ENCODE peak calls at places on chromosomes 16 and 17, in four cellular contexts. One of them, this sample, is unnamed.

GRCh38 chr17:65100316-65101140 is 36.6 kb upstream of the RGS9 start:
- DNase-seq in fibroblast of mammary gland: peak
- DNase-seq in ovary: peak
- DNase-seq in fibroblast of lung: peak
- DNase-seq in this sample: peak

GRCh38 chr16:50296807-50297206 is 30.5 kb downstream of the ADCY7 start:
- DNase-seq in fibroblast of lung: no peak
- DNase-seq in fibroblast of mammary gland: no peak
- DNase-seq in ovary: peak
- DNase-seq in this sample: no peak

GRCh38 chr16:999677-1000076 is 18.1 kb downstream of the SOX8 start:
- DNase-seq in fibroblast of lung: no peak
- DNase-seq in fibroblast of mammary gland: no peak
- DNase-seq in ovary: no peak
- DNase-seq in this sample: no peak

GRCh38 chr17:70365098-70365583 is 195.8 kb downstream of the KCNJ2 start:
- DNase-seq in fibroblast of lung: peak
- DNase-seq in ovary: no peak
- DNase-seq in fibroblast of mammary gland: peak
- DNase-seq in this sample: peak

GRCh38 chr17:71467719-71468118 is 653.1 kb upstream of the SOX9 start:
- DNase-seq in fibroblast of mammary gland: no peak
- DNase-seq in fibroblast of lung: no peak
- DNase-seq in ovary: no peak
- DNase-seq in this sample: no peak

GRCh38 chr17:34720760-34721159 is 141.4 kb downstream of the TMEM132E start:
- DNase-seq in fibroblast of lung: no peak
- DNase-seq in fibroblast of mammary gland: peak
- DNase-seq in ovary: no peak
- DNase-seq in this sample: no peak

GRCh38 chr16:86509759-86510464 is 415 bp upstream of the FOXF1 start:
- DNase-seq in fibroblast of lung: peak
- DNase-seq in fibroblast of mammary gland: peak
- DNase-seq in ovary: peak
- DNase-seq in this sample: peak

GRCh38 chr17:42023524-42024349 is 3.8 kb downstream of the NKIRAS2 start:
- DNase-seq in fibroblast of mammary gland: peak
- DNase-seq in fibroblast of lung: peak
- DNase-seq in ovary: no peak
- DNase-seq in this sample: no peak

GRCh38 chr16:50311134-50311528 is 44.8 kb downstream of the ADCY7 start:
- DNase-seq in fibroblast of lung: no peak
- DNase-seq in fibroblast of mammary gland: no peak
- DNase-seq in ovary: no peak
- DNase-seq in this sample: no peak

GRCh38 chr16:56732366-56732765 is 2.4 kb downstream of the NUP93 start:
- DNase-seq in ovary: no peak
- DNase-seq in fibroblast of lung: no peak
- DNase-seq in fibroblast of mammary gland: no peak
- DNase-seq in this sample: no peak
- H3K4me3 ChIP-seq in ovary: no peak
- H3K4me3 ChIP-seq in fibroblast of lung: no peak
- H3K4me3 ChIP-seq in fibroblast of mammary gland: no peak
- H3K4me3 ChIP-seq in this sample: no peak

DNA sequence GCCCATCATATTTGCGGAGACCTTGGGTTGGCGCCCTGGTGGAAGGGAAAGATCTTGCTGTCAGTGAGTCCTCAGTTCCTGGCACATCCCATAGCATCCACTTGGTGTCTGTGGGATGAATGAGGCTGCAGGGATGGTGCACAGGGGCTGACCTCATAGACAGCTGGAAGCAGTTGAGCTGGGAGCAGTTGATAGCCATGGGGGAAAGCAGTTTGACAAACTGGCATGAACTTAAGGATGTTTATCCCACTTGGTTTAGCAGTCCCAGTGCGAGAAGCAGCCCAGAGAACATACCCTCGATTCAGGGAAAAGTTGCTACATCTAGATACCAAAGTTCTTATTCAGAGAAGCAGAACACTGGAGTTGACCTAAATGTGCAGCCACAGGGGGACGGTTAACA is 80.7 kb downstream of the SNX29 start:
- DNase-seq in fibroblast of lung: peak
- DNase-seq in fibroblast of mammary gland: peak
- DNase-seq in ovary: no peak
- DNase-seq in this sample: no peak
- TF ChIP-seq CTCF in fibroblast of lung: no peak
- TF ChIP-seq CTCF in fibroblast of mammary gland: peak
- TF ChIP-seq CTCF in ovary: no peak
- TF ChIP-seq CTCF in this sample: no peak

GRCh38 chr17:75842411-75842810 is 1.8 kb downstream of the UNC13D start:
- DNase-seq in fibroblast of mammary gland: no peak
- DNase-seq in ovary: no peak
- DNase-seq in fibroblast of lung: no peak
- DNase-seq in this sample: no peak
- H3K4me3 ChIP-seq in fibroblast of mammary gland: no peak
- H3K4me3 ChIP-seq in ovary: no peak
- H3K4me3 ChIP-seq in fibroblast of lung: no peak
- H3K4me3 ChIP-seq in this sample: no peak

GRCh38 chr17:76123127-76123499 is 17.9 kb downstream of the FOXJ1 start:
- DNase-seq in fibroblast of mammary gland: no peak
- DNase-seq in fibroblast of lung: no peak
- DNase-seq in ovary: no peak
- DNase-seq in this sample: no peak

GRCh38 chr17:76123749-76124581 is 17.1 kb downstream of the FOXJ1 start:
- DNase-seq in ovary: no peak
- DNase-seq in fibroblast of lung: no peak
- DNase-seq in fibroblast of mammary gland: no peak
- DNase-seq in this sample: no peak

GRCh38 chr17:76125922-76126321 is 15.1 kb downstream of the FOXJ1 start:
- DNase-seq in ovary: no peak
- DNase-seq in fibroblast of mammary gland: no peak
- DNase-seq in fibroblast of lung: no peak
- DNase-seq in this sample: no peak

GRCh38 chr17:76124582-76125390 is 16.3 kb downstream of the FOXJ1 start:
- DNase-seq in fibroblast of lung: no peak
- DNase-seq in ovary: no peak
- DNase-seq in fibroblast of mammary gland: peak
- DNase-seq in this sample: no peak

GRCh38 chr17:76125391-76125675 is 15.7 kb downstream of the FOXJ1 start:
- DNase-seq in fibroblast of mammary gland: no peak
- DNase-seq in fibroblast of lung: no peak
- DNase-seq in ovary: no peak
- DNase-seq in this sample: no peak
- TF ChIP-seq CTCF in fibroblast of mammary gland: no peak
- TF ChIP-seq CTCF in fibroblast of lung: no peak
- TF ChIP-seq CTCF in ovary: no peak
- TF ChIP-seq CTCF in this sample: no peak

GRCh38 chr16:80899804-80900592 is 95.6 kb upstream of the CDYL2 start:
- DNase-seq in fibroblast of lung: peak
- DNase-seq in ovary: peak
- DNase-seq in fibroblast of mammary gland: peak
- DNase-seq in this sample: peak
- H3K4me3 ChIP-seq in fibroblast of lung: no peak
- H3K4me3 ChIP-seq in ovary: no peak
- H3K4me3 ChIP-seq in fibroblast of mammary gland: no peak
- H3K4me3 ChIP-seq in this sample: no peak

DNA sequence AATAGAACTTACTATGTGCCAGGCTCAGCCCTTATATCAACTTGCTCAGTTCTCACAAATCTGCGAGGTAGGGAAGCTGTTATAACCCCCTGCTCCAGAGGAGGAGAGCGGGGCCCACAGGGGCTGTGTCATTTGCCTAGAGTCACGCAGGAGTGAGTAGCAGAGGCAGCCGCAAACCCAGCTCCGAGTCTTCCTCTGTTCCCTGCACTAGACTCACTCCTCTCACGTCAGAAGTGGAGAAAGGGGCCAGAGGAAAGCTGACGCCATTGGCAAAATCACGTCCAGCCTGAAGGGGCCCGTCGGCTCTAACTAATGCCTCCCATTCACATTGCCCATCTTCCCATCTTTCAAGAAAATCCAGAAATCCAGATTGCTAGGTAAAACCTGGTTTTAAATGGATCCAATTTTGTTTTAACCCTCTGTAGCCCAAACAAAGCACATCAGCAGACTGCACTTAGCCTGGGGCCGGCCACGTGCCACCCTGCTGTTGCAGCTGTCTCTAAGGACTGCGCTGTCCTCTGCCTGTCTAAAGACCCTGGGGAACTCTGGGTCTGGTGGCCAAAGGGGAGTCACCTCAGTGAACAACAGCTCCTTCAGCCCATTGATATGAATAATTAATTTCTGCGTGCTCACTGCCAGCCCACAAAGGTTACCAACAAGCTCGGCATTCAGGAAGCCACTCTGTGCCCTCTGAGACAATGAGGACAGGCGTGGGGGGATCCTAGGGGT is 36.6 kb upstream of the ABR start:
- DNase-seq in ovary: no peak
- DNase-seq in fibroblast of lung: no peak
- DNase-seq in fibroblast of mammary gland: no peak
- DNase-seq in this sample: no peak
- TF ChIP-seq CTCF in ovary: no peak
- TF ChIP-seq CTCF in fibroblast of lung: no peak
- TF ChIP-seq CTCF in fibroblast of mammary gland: no peak
- TF ChIP-seq CTCF in this sample: no peak